ENCODE peak calls at places on chromosomes 13 and 19, in four cellular contexts. W, G, U and Q are unnamed samples.

GRCh38 chr13:62337109-62337880 is 921.6 kb upstream of the PCDH20 start:
- DNase-seq in W (no peak), G (no peak), U (no peak), Q (no peak)

GRCh38 chr19:44757735-44758505 is 9.4 kb downstream of the BCL3 start:
- DNase-seq in W (peak; percentile 77), G (no peak), U (no peak), Q (no peak)

GRCh38 chr13:82506805-82507404 is 1375.4 kb downstream of the SLITRK1 start:
- DNase-seq in W (no peak), G (no peak), U (no peak), Q (no peak)

GRCh38 chr19:13741893-13742292 is 22.4 kb upstream of the MRI1 start:
- DNase-seq in W (no peak), G (no peak), U (no peak), Q (no peak)

GRCh38 chr13:39251340-39251739 is 213.1 kb downstream of the NHLRC3 start:
- DNase-seq in W (no peak), G (no peak), U (no peak), Q (no peak)

GRCh38 chr19:11736696-11737095 is 2.0 kb downstream of the ZNF823 start:
- DNase-seq in W (peak; percentile 41), G (no peak), U (peak; percentile 9), Q (no peak)

GRCh38 chr13:98141938-98142426 is 912 bp upstream of the FARP1 start:
- DNase-seq in W (no peak), G (no peak), U (no peak), Q (no peak)

GRCh38 chr13:105598551-105598950 is 936.9 kb downstream of the EFNB2 start:
- DNase-seq in W (no peak), G (no peak), U (no peak), Q (no peak)

GRCh38 chr13:95948646-95949045 is 104.6 kb downstream of the UGGT2 start:
- DNase-seq in W (no peak), G (no peak), U (no peak), Q (no peak)

GRCh38 chr19:18253716-18254115 is 20.5 kb downstream of the IQCN start:
- DNase-seq in W (no peak), G (no peak), U (no peak), Q (no peak)

GRCh38 chr19:48780684-48781391 is 25.5 kb downstream of the FGF21 start:
- DNase-seq in W (no peak), G (no peak), U (no peak), Q (no peak)

GRCh38 chr19:36113895-36114762 is 546 bp downstream of the POLR2I start:
- DNase-seq in W (peak; percentile 50), G (peak; percentile 23), U (peak; percentile 50), Q (no peak)

GRCh38 chr13:99876651-99877050 is 94.9 kb downstream of the ZIC5 start:
- DNase-seq in W (no peak), G (no peak), U (no peak), Q (no peak)

GRCh38 chr13:113138792-113139551 is 16.4 kb downstream of the F10 start:
- DNase-seq in W (no peak), G (no peak), U (peak; percentile 5), Q (no peak)

GRCh38 chr19:48271531-48272151 is 1.8 kb downstream of the ZNF114 start:
- DNase-seq in W (peak; percentile 21), G (no peak), U (no peak), Q (peak; percentile 59)

GRCh38 chr19:37095859-37096258 is 17.6 kb downstream of the ZNF420 start:
- DNase-seq in W (no peak), G (no peak), U (no peak), Q (no peak)

GRCh38 chr19:33868076-33868735 is 71.5 kb downstream of the KCTD15 start:
- DNase-seq in W (peak; percentile 19), G (no peak), U (peak; percentile 12), Q (peak; percentile 36)

GRCh38 chr19:32354345-32354744 is 8.9 kb downstream of the ZNF507 start:
- DNase-seq in W (no peak), G (no peak), U (no peak), Q (no peak)

GRCh38 chr13:41774605-41775218 is 186.2 kb downstream of the VWA8 start:
- DNase-seq in W (no peak), G (no peak), U (no peak), Q (no peak)

GRCh38 chr13:51728972-51729371 is 75.0 kb downstream of the DHRS12 start:
- DNase-seq in W (no peak), G (no peak), U (no peak), Q (no peak)